ENCODE peak calls at places on chromosomes 11 and 22, in four cellular contexts. One of them, this sample, is unnamed. For H3K4me1, the result is how much of the 10 kb centered on the place peaks cover.

GRCh38 chr11:119000906-119001305 is 3.0 kb downstream of the CENATAC start:
- DNase-seq in suprapubic skin: no peak
- DNase-seq in A549: no peak
- DNase-seq in upper lobe of left lung: no peak
- DNase-seq in this sample: no peak

GRCh38 chr11:44623321-44623715 is 57.9 kb downstream of the CD82 start:
- DNase-seq in suprapubic skin: peak
- DNase-seq in A549: no peak
- DNase-seq in upper lobe of left lung: no peak
- DNase-seq in this sample: peak

GRCh38 chr11:606245-606644 is 9.5 kb downstream of the IRF7 start:
- DNase-seq in upper lobe of left lung: peak
- DNase-seq in suprapubic skin: peak
- DNase-seq in A549: peak
- DNase-seq in this sample: peak

GRCh38 chr22:49492308-49492707 is 335.4 kb downstream of the BRD1 start:
- DNase-seq in suprapubic skin: no peak
- DNase-seq in upper lobe of left lung: peak
- DNase-seq in A549: no peak
- DNase-seq in this sample: no peak

GRCh38 chr11:33868646-33869461 is 23.0 kb downstream of the LMO2 start:
- DNase-seq in upper lobe of left lung: peak
- DNase-seq in suprapubic skin: no peak
- DNase-seq in A549: no peak
- DNase-seq in this sample: no peak

GRCh38 chr11:71988050-71988449 is 10.7 kb upstream of the IL18BP start:
- DNase-seq in upper lobe of left lung: no peak
- DNase-seq in suprapubic skin: no peak
- DNase-seq in A549: no peak
- DNase-seq in this sample: no peak

GRCh38 chr22:29215012-29215860 is 9.5 kb downstream of the EMID1 start:
- DNase-seq in upper lobe of left lung: peak
- DNase-seq in suprapubic skin: peak
- DNase-seq in A549: no peak
- DNase-seq in this sample: no peak

GRCh38 chr11:88475991-88476418 is 138.5 kb upstream of the CTSC start:
- DNase-seq in suprapubic skin: no peak
- DNase-seq in A549: no peak
- DNase-seq in upper lobe of left lung: no peak
- DNase-seq in this sample: no peak

GRCh38 chr11:77789061-77789730 is 31.3 kb downstream of the RSF1 start:
- DNase-seq in upper lobe of left lung: peak
- DNase-seq in A549: no peak
- DNase-seq in suprapubic skin: no peak
- DNase-seq in this sample: no peak

GRCh38 chr11:117519590-117519989 is 191.9 kb downstream of the CEP164 start:
- DNase-seq in A549: no peak
- DNase-seq in upper lobe of left lung: no peak
- DNase-seq in suprapubic skin: no peak
- DNase-seq in this sample: no peak

GRCh38 chr11:1073261-1073724 is 1.4 kb upstream of the MUC2 start:
- DNase-seq in upper lobe of left lung: peak
- DNase-seq in A549: peak
- DNase-seq in suprapubic skin: peak
- DNase-seq in this sample: peak

GRCh38 chr11:2811206-2812091 is 74.1 kb downstream of the CDKN1C start:
- DNase-seq in suprapubic skin: no peak
- DNase-seq in A549: no peak
- DNase-seq in upper lobe of left lung: peak
- DNase-seq in this sample: peak
- TF ChIP-seq EP300 in suprapubic skin: no peak
- TF ChIP-seq EP300 in A549: no peak
- TF ChIP-seq EP300 in upper lobe of left lung: no peak
- TF ChIP-seq EP300 in this sample: no peak

GRCh38 chr11:134231958-134232674 is 7.6 kb downstream of the VPS26B start:
- DNase-seq in A549: no peak
- DNase-seq in suprapubic skin: no peak
- DNase-seq in upper lobe of left lung: no peak
- DNase-seq in this sample: no peak
- H3K4me1 ChIP-seq in A549: under half
- H3K4me1 ChIP-seq in suprapubic skin: under half
- H3K4me1 ChIP-seq in upper lobe of left lung: under half
- H3K4me1 ChIP-seq in this sample: under half

GRCh38 chr11:46615756-46616155 is 1.3 kb downstream of the HARBI1 start:
- DNase-seq in suprapubic skin: no peak
- DNase-seq in upper lobe of left lung: no peak
- DNase-seq in A549: no peak
- DNase-seq in this sample: no peak

GRCh38 chr11:46617451-46618314 is at the start of gene ATG13:
- DNase-seq in suprapubic skin: peak
- DNase-seq in A549: peak
- DNase-seq in upper lobe of left lung: peak
- DNase-seq in this sample: peak

GRCh38 chr11:46618789-46619188 is 1.4 kb downstream of the ATG13 start:
- DNase-seq in suprapubic skin: no peak
- DNase-seq in upper lobe of left lung: no peak
- DNase-seq in A549: no peak
- DNase-seq in this sample: no peak

GRCh38 chr11:46612326-46612725 is 4.7 kb downstream of the HARBI1 start:
- DNase-seq in A549: no peak
- DNase-seq in upper lobe of left lung: no peak
- DNase-seq in suprapubic skin: no peak
- DNase-seq in this sample: no peak

DNA sequence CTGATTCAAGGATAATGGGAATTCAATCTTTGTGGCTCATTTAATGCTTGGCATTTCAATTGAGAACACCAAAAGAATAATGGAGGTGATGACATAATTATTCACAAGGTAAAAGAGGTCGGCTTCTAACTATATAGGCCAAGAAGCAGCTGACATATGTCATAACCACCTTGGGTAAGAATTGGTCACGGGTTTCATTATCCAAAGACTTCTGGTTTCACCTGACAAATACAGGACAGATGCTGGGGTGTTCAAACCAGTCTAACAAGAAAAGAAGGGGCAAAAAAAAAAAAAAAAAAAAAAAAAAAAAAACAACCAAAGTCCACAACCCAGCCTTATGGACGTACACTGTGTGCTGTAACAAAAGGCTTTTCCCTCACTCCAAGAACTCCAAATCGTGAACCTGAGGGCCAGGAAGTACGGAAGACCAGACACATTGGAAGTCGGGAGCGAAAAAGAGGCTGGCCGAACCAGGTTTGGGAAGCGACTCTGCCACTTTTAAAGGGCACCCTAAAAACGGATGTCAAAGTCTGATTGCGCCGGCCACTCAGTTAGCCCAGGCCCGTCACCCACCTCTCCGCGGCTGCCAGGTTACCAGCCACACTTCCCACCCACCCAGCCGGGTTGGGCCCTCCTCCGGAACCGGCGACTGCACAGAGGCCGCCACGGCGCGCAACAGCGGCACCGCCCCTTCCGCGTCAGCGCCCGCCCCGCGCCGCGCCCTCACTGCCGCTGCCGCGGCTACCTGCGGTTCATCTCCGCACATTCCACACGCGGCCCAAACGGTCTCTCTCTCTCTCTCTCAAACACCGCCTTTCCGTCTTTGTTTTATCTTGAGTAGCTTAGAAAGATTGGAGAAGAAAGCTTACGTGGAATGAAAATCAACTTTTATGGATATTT is at the start of gene HARBI1:
- DNase-seq in A549: peak
- DNase-seq in suprapubic skin: peak
- DNase-seq in upper lobe of left lung: peak
- DNase-seq in this sample: peak
- TF ChIP-seq EP300 in A549: no peak
- TF ChIP-seq EP300 in suprapubic skin: no peak
- TF ChIP-seq EP300 in upper lobe of left lung: no peak
- TF ChIP-seq EP300 in this sample: no peak

GRCh38 chr11:58055806-58056401 is 25.2 kb downstream of the OR6Q1 start:
- DNase-seq in upper lobe of left lung: no peak
- DNase-seq in A549: no peak
- DNase-seq in suprapubic skin: no peak
- DNase-seq in this sample: no peak
- H3K4me1 ChIP-seq in upper lobe of left lung: under half
- H3K4me1 ChIP-seq in A549: under half
- H3K4me1 ChIP-seq in suprapubic skin: under half
- H3K4me1 ChIP-seq in this sample: under half

GRCh38 chr11:60338053-60338452 is 11.0 kb downstream of the MS4A6E start:
- DNase-seq in upper lobe of left lung: no peak
- DNase-seq in suprapubic skin: no peak
- DNase-seq in A549: no peak
- DNase-seq in this sample: no peak
- TF ChIP-seq EP300 in upper lobe of left lung: no peak
- TF ChIP-seq EP300 in suprapubic skin: no peak
- TF ChIP-seq EP300 in A549: no peak
- TF ChIP-seq EP300 in this sample: no peak

DNA sequence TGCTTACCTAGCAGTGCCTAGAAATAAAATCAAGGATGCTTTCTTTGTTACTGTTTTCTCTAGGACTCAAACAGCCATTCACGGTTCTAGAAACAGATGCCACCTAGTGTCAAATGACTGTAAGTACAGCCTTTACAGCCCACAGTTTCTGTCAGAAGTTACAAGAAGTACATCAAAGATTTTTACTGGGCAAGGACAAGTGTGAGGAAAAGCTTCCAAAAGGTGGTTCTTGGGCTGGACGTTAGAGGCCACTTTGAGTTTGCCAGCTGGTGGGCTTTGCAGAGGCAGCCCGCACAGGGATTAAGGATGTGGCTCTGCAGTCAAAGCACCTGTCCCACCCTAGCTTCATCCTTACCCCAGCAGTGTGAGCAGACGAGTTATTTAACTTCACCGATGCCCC is 6.9 kb downstream of the KMT5B start:
- DNase-seq in A549: peak
- DNase-seq in upper lobe of left lung: no peak
- DNase-seq in suprapubic skin: no peak
- DNase-seq in this sample: no peak
- H3K4me1 ChIP-seq in A549: under half
- H3K4me1 ChIP-seq in upper lobe of left lung: half or more
- H3K4me1 ChIP-seq in suprapubic skin: half or more
- H3K4me1 ChIP-seq in this sample: under half

GRCh38 chr22:22087854-22088657 is 105.5 kb upstream of the TOP3B start:
- DNase-seq in A549: no peak
- DNase-seq in suprapubic skin: no peak
- DNase-seq in upper lobe of left lung: no peak
- DNase-seq in this sample: no peak
- TF ChIP-seq EP300 in A549: no peak
- TF ChIP-seq EP300 in suprapubic skin: no peak
- TF ChIP-seq EP300 in upper lobe of left lung: no peak
- TF ChIP-seq EP300 in this sample: no peak